ENCODE peak calls at places on chromosome 21, in ten cellular contexts. I, F, K, X, Z, J, A, G, H and V are unnamed samples.

GRCh38 chr21:15667010-15667409 is 62.8 kb upstream of the USP25 start:
- DNase-seq in I (no peak), F (peak), K (peak), X (no peak), Z (no peak), J (no peak), A (peak), G (peak), H (no peak), V (no peak)

GRCh38 chr21:34834307-34834706 is 165.5 kb downstream of the CLIC6 start:
- DNase-seq in I (no peak), F (no peak), K (no peak), X (no peak), Z (no peak), J (no peak), A (no peak), G (no peak), H (no peak), V (no peak)

GRCh38 chr21:43921979-43922945 is 57.2 kb downstream of the AGPAT3 start:
- DNase-seq in I (no peak), F (no peak), K (peak), X (peak), Z (no peak), J (peak), A (no peak), G (peak), H (no peak), V (no peak)

GRCh38 chr21:44735821-44736220 is 24.4 kb upstream of the TSPEAR start:
- DNase-seq in I (no peak), F (no peak), K (no peak), X (no peak), Z (no peak), J (no peak), A (no peak), G (no peak), H (no peak), V (no peak)

GRCh38 chr21:29349702-29350101 is 51.0 kb downstream of the BACH1 start:
- DNase-seq in I (no peak), F (no peak), K (no peak), X (no peak), Z (no peak), J (no peak), A (peak), G (no peak), H (no peak), V (no peak)

GRCh38 chr21:34649400-34649799 is 19.4 kb upstream of the CLIC6 start:
- DNase-seq in I (no peak), F (no peak), K (no peak), X (no peak), Z (no peak), J (no peak), A (no peak), G (no peak), H (no peak), V (no peak)

GRCh38 chr21:37732927-37733326 is 183.3 kb downstream of the KCNJ6 start:
- DNase-seq in I (no peak), F (no peak), K (no peak), X (no peak), Z (no peak), J (no peak), A (no peak), G (no peak), H (no peak), V (no peak)

GRCh38 chr21:21845901-21846396 is 847.7 kb downstream of the NCAM2 start:
- DNase-seq in I (no peak), F (no peak), K (no peak), X (no peak), Z (no peak), J (no peak), A (no peak), G (no peak), H (no peak), V (no peak)

GRCh38 chr21:38915546-38915945 is 109.8 kb downstream of the ETS2 start:
- DNase-seq in I (no peak), F (no peak), K (no peak), X (no peak), Z (no peak), J (no peak), A (no peak), G (no peak), H (no peak), V (no peak)

GRCh38 chr21:27388835-27389234 is 421.9 kb upstream of the ADAMTS5 start:
- DNase-seq in I (no peak), F (no peak), K (no peak), X (no peak), Z (no peak), J (no peak), A (peak), G (no peak), H (no peak), V (no peak)

GRCh38 chr21:27570306-27570868 is 603.5 kb upstream of the ADAMTS5 start:
- DNase-seq in I (no peak), F (peak), K (peak), X (no peak), Z (no peak), J (no peak), A (peak), G (peak), H (peak), V (no peak)

GRCh38 chr21:44304041-44304738 is 4.3 kb downstream of the PFKL start:
- DNase-seq in I (no peak), F (no peak), K (no peak), X (no peak), Z (no peak), J (no peak), A (no peak), G (no peak), H (no peak), V (no peak)

GRCh38 chr21:36910581-36911307 is 55.7 kb downstream of the HLCS start:
- DNase-seq in I (peak), F (peak), K (peak), X (no peak), Z (no peak), J (no peak), A (no peak), G (peak), H (no peak), V (no peak)

GRCh38 chr21:35398366-35398982 is 349.4 kb upstream of the RUNX1 start:
- DNase-seq in I (no peak), F (peak), K (peak), X (no peak), Z (no peak), J (no peak), A (no peak), G (no peak), H (no peak), V (no peak)

GRCh38 chr21:31370893-31371652 is 27.0 kb upstream of the TIAM1 start:
- DNase-seq in I (no peak), F (peak), K (peak), X (no peak), Z (no peak), J (no peak), A (no peak), G (peak), H (no peak), V (no peak)

DNA sequence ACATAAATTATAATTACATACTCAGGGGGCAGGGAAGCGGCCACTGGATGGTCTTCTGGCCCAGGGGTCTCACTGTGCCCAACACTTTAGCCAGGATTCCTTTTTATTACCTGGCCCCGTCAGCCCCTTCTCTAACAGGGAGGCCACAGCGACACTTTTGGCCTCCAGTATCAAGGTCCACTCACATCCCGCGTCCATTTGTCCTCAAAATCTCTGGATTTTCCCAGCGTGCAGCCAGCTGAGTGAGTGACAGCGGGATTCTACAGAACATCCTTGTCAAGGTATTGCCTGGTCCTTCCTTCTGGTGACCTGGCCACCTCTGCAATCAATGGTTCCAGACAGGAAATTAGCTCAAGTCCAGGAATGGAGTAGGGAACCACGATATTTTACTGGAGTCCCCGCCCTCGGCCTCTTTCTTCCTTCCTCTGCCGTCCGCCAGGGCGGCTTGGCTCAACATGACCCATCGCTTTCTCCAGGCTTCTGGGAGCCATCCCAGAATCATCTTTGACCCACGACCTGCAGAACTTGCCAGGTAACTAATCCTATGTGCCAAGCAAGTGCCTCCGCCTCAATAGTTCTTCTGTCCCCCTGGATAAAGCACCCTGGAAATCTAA is 2.7 kb upstream of the COL6A2 start:
- DNase-seq in I (no peak), F (no peak), K (no peak), X (no peak), Z (no peak), J (no peak), A (no peak), G (no peak), H (peak), V (no peak)
- TF ChIP-seq CTCF in I (no peak), F (peak), K (no peak), X (no peak), Z (no peak), J (no peak), A (no peak), G (peak), H (no peak), V (no peak)

GRCh38 chr21:41769106-41769505 is 2.3 kb upstream of the RIPK4 start:
- DNase-seq in I (no peak), F (no peak), K (no peak), X (no peak), Z (no peak), J (no peak), A (no peak), G (no peak), H (no peak), V (no peak)

GRCh38 chr21:41767606-41768370 is 936 bp upstream of the RIPK4 start:
- DNase-seq in I (no peak), F (peak), K (peak), X (no peak), Z (no peak), J (no peak), A (peak), G (no peak), H (no peak), V (peak)

GRCh38 chr21:41769933-41770332 is 3.1 kb upstream of the RIPK4 start:
- DNase-seq in I (no peak), F (no peak), K (no peak), X (no peak), Z (no peak), J (no peak), A (no peak), G (no peak), H (no peak), V (no peak)

GRCh38 chr21:41769521-41769920 is 2.7 kb upstream of the RIPK4 start:
- DNase-seq in I (no peak), F (no peak), K (no peak), X (no peak), Z (no peak), J (no peak), A (no peak), G (no peak), H (no peak), V (no peak)

GRCh38 chr21:41768371-41769042 is 1.7 kb upstream of the RIPK4 start:
- DNase-seq in I (no peak), F (peak), K (peak), X (no peak), Z (no peak), J (no peak), A (peak), G (peak), H (no peak), V (peak)
- TF ChIP-seq CTCF in I (no peak), F (peak), K (peak), X (no peak), Z (peak), J (peak), A (peak), G (peak), H (no peak), V (peak)

DNA sequence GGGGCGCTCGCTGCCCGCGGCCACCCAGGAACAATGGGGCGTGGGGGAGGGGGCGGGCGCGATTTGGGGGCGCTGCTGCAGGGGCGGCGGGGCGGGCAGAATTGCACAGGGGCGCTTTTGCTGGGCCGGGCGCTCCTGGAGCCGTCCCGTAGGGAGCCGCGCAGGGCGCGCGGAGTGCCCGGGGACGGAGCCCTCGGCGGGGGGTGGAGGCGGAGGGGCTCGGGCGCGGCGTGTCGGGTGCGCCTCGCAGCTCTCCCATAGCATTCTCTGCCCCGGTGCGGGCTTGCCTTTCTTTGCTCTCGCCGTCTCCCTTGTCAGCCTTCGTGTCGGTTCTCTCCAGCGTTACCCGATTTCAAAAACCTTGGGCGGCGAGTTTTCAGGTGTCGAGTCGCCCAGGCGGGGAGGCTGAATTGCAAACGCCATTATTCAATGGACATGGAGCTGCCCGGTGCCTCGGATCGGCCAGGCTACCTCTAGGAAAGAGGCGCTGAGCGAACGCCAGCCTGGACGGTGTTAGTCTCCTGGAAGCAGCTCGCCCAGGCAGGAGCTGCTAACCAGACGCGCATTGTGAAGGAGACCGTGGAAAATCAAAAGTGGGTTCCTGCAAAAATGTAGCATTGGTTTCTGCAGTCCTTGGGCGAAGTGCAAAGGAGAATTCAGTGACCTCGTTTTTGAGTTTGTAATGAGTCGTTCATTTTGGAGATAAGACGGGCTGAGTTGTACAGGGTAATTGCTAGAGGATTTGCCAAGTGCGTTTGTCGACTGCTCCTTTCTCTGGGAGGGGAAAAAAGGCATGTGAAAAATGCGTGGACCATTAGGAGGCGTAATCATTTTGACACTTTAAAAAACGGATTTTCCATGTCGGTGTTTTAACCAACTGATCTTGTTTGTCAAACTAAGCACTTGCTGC is 626 bp downstream of the CXADR start:
- DNase-seq in I (peak), F (peak), K (no peak), X (no peak), Z (no peak), J (peak), A (peak), G (peak), H (no peak), V (peak)
- TF ChIP-seq CTCF in I (no peak), F (no peak), K (no peak), X (no peak), Z (peak), J (no peak), A (peak), G (no peak), H (no peak), V (no peak)

GRCh38 chr21:45898028-45898350 is 83.6 kb upstream of the COL6A1 start:
- DNase-seq in I (no peak), F (no peak), K (no peak), X (no peak), Z (no peak), J (no peak), A (no peak), G (no peak), H (peak), V (no peak)

GRCh38 chr21:45900034-45900868 is 81.3 kb upstream of the COL6A1 start:
- DNase-seq in I (no peak), F (no peak), K (no peak), X (no peak), Z (no peak), J (no peak), A (no peak), G (no peak), H (peak), V (no peak)

GRCh38 chr21:45897191-45898027 is 84.2 kb upstream of the COL6A1 start:
- DNase-seq in I (no peak), F (no peak), K (no peak), X (no peak), Z (no peak), J (no peak), A (no peak), G (no peak), H (peak), V (no peak)

GRCh38 chr21:45899317-45900033 is 82.1 kb upstream of the COL6A1 start:
- DNase-seq in I (no peak), F (no peak), K (no peak), X (no peak), Z (no peak), J (no peak), A (no peak), G (no peak), H (peak), V (no peak)

DNA sequence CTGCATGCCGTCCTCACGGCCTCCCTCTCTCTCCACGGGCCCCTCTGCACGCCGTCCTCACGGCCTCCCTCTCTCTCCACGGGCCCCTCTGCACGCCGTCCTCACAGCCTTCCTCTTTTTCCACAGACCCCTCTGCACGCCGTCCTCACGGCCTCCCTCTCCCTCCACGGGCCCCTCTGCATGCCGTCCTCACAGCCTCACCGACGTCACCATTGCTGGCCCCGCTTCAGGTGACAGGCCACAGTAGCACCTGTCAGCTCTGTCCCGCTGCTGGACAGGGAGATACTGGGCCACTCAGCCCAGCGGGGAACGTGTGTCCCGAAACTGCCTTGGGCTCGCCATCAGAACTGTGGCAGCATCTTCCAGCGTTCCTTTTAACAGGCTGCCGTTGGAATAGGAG is 82.8 kb upstream of the COL6A1 start:
- DNase-seq in I (no peak), F (no peak), K (no peak), X (no peak), Z (no peak), J (no peak), A (no peak), G (no peak), H (peak), V (no peak)
- TF ChIP-seq CTCF in I (no peak), F (no peak), K (no peak), X (no peak), Z (no peak), J (no peak), A (no peak), G (no peak), H (no peak), V (no peak)

GRCh38 chr21:33301632-33302002 is 23.2 kb upstream of the IFNAR1 start:
- DNase-seq in I (no peak), F (no peak), K (no peak), X (no peak), Z (no peak), J (no peak), A (no peak), G (no peak), H (no peak), V (no peak)

GRCh38 chr21:33299181-33299752 is 25.5 kb upstream of the IFNAR1 start:
- DNase-seq in I (no peak), F (no peak), K (no peak), X (peak), Z (no peak), J (peak), A (peak), G (no peak), H (no peak), V (no peak)

GRCh38 chr21:33300701-33301631 is 23.8 kb upstream of the IFNAR1 start:
- DNase-seq in I (no peak), F (no peak), K (no peak), X (peak), Z (no peak), J (no peak), A (no peak), G (no peak), H (no peak), V (no peak)

GRCh38 chr21:33302796-33303195 is 22.0 kb upstream of the IFNAR1 start:
- DNase-seq in I (no peak), F (no peak), K (no peak), X (no peak), Z (no peak), J (no peak), A (no peak), G (no peak), H (no peak), V (no peak)

DNA sequence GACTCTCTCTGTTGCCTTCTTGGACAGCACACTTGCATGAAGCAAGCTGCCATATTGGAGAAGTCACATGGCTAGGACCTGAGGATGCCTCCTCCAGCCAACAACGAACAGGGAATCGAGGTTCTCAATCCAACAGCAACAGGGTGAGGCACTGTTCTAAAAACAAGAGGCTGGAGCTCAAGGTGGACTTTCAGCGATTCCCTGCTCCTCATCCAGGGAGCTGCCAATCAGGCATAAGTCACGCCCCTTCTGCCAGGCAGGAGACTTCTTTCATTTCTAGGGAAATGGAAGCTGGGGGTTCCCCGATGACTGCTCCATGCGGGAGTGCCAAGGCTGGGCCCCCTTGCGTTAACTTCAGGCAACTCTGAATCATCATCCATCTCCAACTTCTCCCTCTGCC is 22.7 kb upstream of the IFNAR1 start:
- DNase-seq in I (no peak), F (no peak), K (no peak), X (no peak), Z (no peak), J (no peak), A (peak), G (no peak), H (no peak), V (no peak)
- TF ChIP-seq CTCF in I (no peak), F (no peak), K (no peak), X (no peak), Z (no peak), J (no peak), A (no peak), G (no peak), H (no peak), V (no peak)

GRCh38 chr21:42593007-42593814 is 60.2 kb upstream of the PDE9A start:
- DNase-seq in I (peak), F (peak), K (peak), X (peak), Z (peak), J (peak), A (peak), G (peak), H (peak), V (peak)

GRCh38 chr21:42592156-42592820 is 61.1 kb upstream of the PDE9A start:
- DNase-seq in I (no peak), F (no peak), K (no peak), X (no peak), Z (no peak), J (no peak), A (no peak), G (no peak), H (no peak), V (no peak)

GRCh38 chr21:42591170-42591869 is 62.1 kb upstream of the PDE9A start:
- DNase-seq in I (no peak), F (no peak), K (no peak), X (no peak), Z (no peak), J (no peak), A (no peak), G (no peak), H (no peak), V (no peak)

GRCh38 chr21:42593815-42594157 is 59.6 kb upstream of the PDE9A start:
- DNase-seq in I (no peak), F (no peak), K (no peak), X (no peak), Z (no peak), J (no peak), A (no peak), G (no peak), H (no peak), V (no peak)

DNA sequence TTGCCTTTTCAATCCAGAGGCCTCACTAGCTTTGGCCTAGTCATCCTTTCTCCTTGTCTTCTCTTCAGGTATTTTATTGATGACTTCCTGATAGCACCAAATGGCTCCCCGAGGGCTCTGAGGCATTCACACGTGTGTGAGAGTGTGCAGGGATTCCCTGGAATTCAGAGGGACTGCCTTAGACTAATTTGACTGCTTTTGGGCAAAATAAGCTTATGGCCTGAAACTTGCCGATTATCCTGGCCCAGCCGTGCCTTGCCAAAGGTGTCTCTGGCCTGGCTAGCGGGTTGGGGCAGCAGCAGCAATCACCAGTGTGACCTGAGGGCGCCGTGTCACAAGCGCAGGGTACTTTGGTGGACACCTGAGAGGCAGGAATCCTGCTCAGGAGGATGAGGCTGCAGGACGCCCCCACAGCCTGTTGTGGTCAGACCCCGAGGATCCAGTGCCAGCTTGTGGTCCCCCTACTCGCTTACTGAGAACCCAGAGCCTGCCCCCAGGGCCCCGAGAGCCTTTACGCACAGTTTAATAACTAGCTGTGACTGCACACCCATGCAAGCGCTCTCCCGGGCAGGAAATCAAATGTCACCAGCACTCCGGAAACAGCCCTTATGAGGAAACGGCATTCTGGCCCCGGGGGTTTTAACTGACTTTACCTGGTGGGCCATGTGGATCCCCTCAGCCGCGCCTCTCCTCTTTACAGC is 62.8 kb upstream of the PDE9A start:
- DNase-seq in I (no peak), F (no peak), K (no peak), X (no peak), Z (no peak), J (no peak), A (no peak), G (no peak), H (no peak), V (no peak)
- TF ChIP-seq CTCF in I (no peak), F (no peak), K (no peak), X (no peak), Z (no peak), J (no peak), A (no peak), G (no peak), H (no peak), V (no peak)